ENCODE peak calls at places on chromosomes 4 and X, in five cellular contexts. One of them, this sample, is unnamed.

GRCh38 chr4:101345271-101345595 is 2.1 kb downstream of the PPP3CA start:
- DNase-seq in AG10803: peak
- DNase-seq in mammary epithelial cell: no peak
- DNase-seq in HT1080: no peak
- DNase-seq in stimulated activated CD4-positive, alpha-beta T cell treated with anti-CD3 and anti-CD28 coated beads, Interleukin-4, amount 100 ng/mL, for 24 hours: peak
- DNase-seq in this sample: no peak

GRCh38 chr4:47525154-47525819 is 40.2 kb downstream of the ATP10D start:
- DNase-seq in HT1080: peak
- DNase-seq in mammary epithelial cell: peak
- DNase-seq in AG10803: peak
- DNase-seq in stimulated activated CD4-positive, alpha-beta T cell treated with anti-CD3 and anti-CD28 coated beads, Interleukin-4, amount 100 ng/mL, for 24 hours: no peak
- DNase-seq in this sample: no peak

GRCh38 chr4:6767341-6767724 is 15.2 kb upstream of the KIAA0232 start:
- DNase-seq in stimulated activated CD4-positive, alpha-beta T cell treated with anti-CD3 and anti-CD28 coated beads, Interleukin-4, amount 100 ng/mL, for 24 hours: no peak
- DNase-seq in HT1080: no peak
- DNase-seq in mammary epithelial cell: peak
- DNase-seq in AG10803: no peak
- DNase-seq in this sample: no peak

GRCh38 chrX:49308604-49309269 is 5.3 kb downstream of the GAGE10 start:
- DNase-seq in mammary epithelial cell: peak
- DNase-seq in AG10803: peak
- DNase-seq in HT1080: no peak
- DNase-seq in stimulated activated CD4-positive, alpha-beta T cell treated with anti-CD3 and anti-CD28 coated beads, Interleukin-4, amount 100 ng/mL, for 24 hours: peak
- DNase-seq in this sample: no peak

GRCh38 chr4:143186202-143186601 is 1.5 kb downstream of the USP38 start:
- DNase-seq in HT1080: no peak
- DNase-seq in AG10803: peak
- DNase-seq in stimulated activated CD4-positive, alpha-beta T cell treated with anti-CD3 and anti-CD28 coated beads, Interleukin-4, amount 100 ng/mL, for 24 hours: no peak
- DNase-seq in mammary epithelial cell: peak
- DNase-seq in this sample: no peak

GRCh38 chr4:121316091-121316490 is 64.7 kb downstream of the QRFPR start:
- DNase-seq in mammary epithelial cell: no peak
- DNase-seq in HT1080: no peak
- DNase-seq in stimulated activated CD4-positive, alpha-beta T cell treated with anti-CD3 and anti-CD28 coated beads, Interleukin-4, amount 100 ng/mL, for 24 hours: no peak
- DNase-seq in AG10803: no peak
- DNase-seq in this sample: no peak

GRCh38 chrX:47831788-47832187 is 4.9 kb upstream of the ZNF81 start:
- DNase-seq in mammary epithelial cell: peak
- DNase-seq in stimulated activated CD4-positive, alpha-beta T cell treated with anti-CD3 and anti-CD28 coated beads, Interleukin-4, amount 100 ng/mL, for 24 hours: peak
- DNase-seq in HT1080: peak
- DNase-seq in AG10803: peak
- DNase-seq in this sample: peak

GRCh38 chr4:71333960-71334951 is 4.6 kb upstream of the SLC4A4 start:
- DNase-seq in stimulated activated CD4-positive, alpha-beta T cell treated with anti-CD3 and anti-CD28 coated beads, Interleukin-4, amount 100 ng/mL, for 24 hours: no peak
- DNase-seq in AG10803: peak
- DNase-seq in HT1080: peak
- DNase-seq in mammary epithelial cell: peak
- DNase-seq in this sample: no peak

GRCh38 chr4:24792552-24792951 is 2.8 kb upstream of the SOD3 start:
- DNase-seq in stimulated activated CD4-positive, alpha-beta T cell treated with anti-CD3 and anti-CD28 coated beads, Interleukin-4, amount 100 ng/mL, for 24 hours: no peak
- DNase-seq in HT1080: no peak
- DNase-seq in mammary epithelial cell: no peak
- DNase-seq in AG10803: no peak
- DNase-seq in this sample: no peak

GRCh38 chr4:152307669-152308068 is 228.2 kb downstream of the FBXW7 start:
- DNase-seq in mammary epithelial cell: no peak
- DNase-seq in stimulated activated CD4-positive, alpha-beta T cell treated with anti-CD3 and anti-CD28 coated beads, Interleukin-4, amount 100 ng/mL, for 24 hours: no peak
- DNase-seq in HT1080: no peak
- DNase-seq in AG10803: no peak
- DNase-seq in this sample: no peak

GRCh38 chrX:132071260-132071659 is 48.2 kb downstream of the STK26 start:
- DNase-seq in stimulated activated CD4-positive, alpha-beta T cell treated with anti-CD3 and anti-CD28 coated beads, Interleukin-4, amount 100 ng/mL, for 24 hours: no peak
- DNase-seq in AG10803: peak
- DNase-seq in HT1080: no peak
- DNase-seq in mammary epithelial cell: peak
- DNase-seq in this sample: no peak

GRCh38 chr4:145660064-145660463 is 19.9 kb upstream of the C4orf51 start:
- DNase-seq in AG10803: no peak
- DNase-seq in stimulated activated CD4-positive, alpha-beta T cell treated with anti-CD3 and anti-CD28 coated beads, Interleukin-4, amount 100 ng/mL, for 24 hours: no peak
- DNase-seq in HT1080: no peak
- DNase-seq in mammary epithelial cell: no peak
- DNase-seq in this sample: no peak

GRCh38 chr4:122665148-122665547 is 44.3 kb upstream of the IL21 start:
- DNase-seq in stimulated activated CD4-positive, alpha-beta T cell treated with anti-CD3 and anti-CD28 coated beads, Interleukin-4, amount 100 ng/mL, for 24 hours: no peak
- DNase-seq in mammary epithelial cell: no peak
- DNase-seq in HT1080: no peak
- DNase-seq in AG10803: peak
- DNase-seq in this sample: no peak

GRCh38 chr4:40327340-40327739 is 7.8 kb upstream of the CHRNA9 start:
- DNase-seq in HT1080: no peak
- DNase-seq in AG10803: no peak
- DNase-seq in stimulated activated CD4-positive, alpha-beta T cell treated with anti-CD3 and anti-CD28 coated beads, Interleukin-4, amount 100 ng/mL, for 24 hours: no peak
- DNase-seq in mammary epithelial cell: no peak
- DNase-seq in this sample: no peak

GRCh38 chr4:88054909-88055308 is 47.5 kb downstream of the PKD2 start:
- DNase-seq in mammary epithelial cell: peak
- DNase-seq in AG10803: peak
- DNase-seq in HT1080: peak
- DNase-seq in stimulated activated CD4-positive, alpha-beta T cell treated with anti-CD3 and anti-CD28 coated beads, Interleukin-4, amount 100 ng/mL, for 24 hours: no peak
- DNase-seq in this sample: peak

GRCh38 chrX:22365460-22365859 is 92.7 kb downstream of the CBLL2 start:
- DNase-seq in AG10803: peak
- DNase-seq in stimulated activated CD4-positive, alpha-beta T cell treated with anti-CD3 and anti-CD28 coated beads, Interleukin-4, amount 100 ng/mL, for 24 hours: no peak
- DNase-seq in HT1080: peak
- DNase-seq in mammary epithelial cell: peak
- DNase-seq in this sample: no peak

GRCh38 chrX:40496728-40497127 is 84.0 kb upstream of the ATP6AP2 start:
- DNase-seq in AG10803: peak
- DNase-seq in mammary epithelial cell: no peak
- DNase-seq in HT1080: no peak
- DNase-seq in stimulated activated CD4-positive, alpha-beta T cell treated with anti-CD3 and anti-CD28 coated beads, Interleukin-4, amount 100 ng/mL, for 24 hours: no peak
- DNase-seq in this sample: no peak

GRCh38 chr4:44446801-44447562 is 1.6 kb downstream of the KCTD8 start:
- DNase-seq in mammary epithelial cell: no peak
- DNase-seq in HT1080: no peak
- DNase-seq in AG10803: no peak
- DNase-seq in stimulated activated CD4-positive, alpha-beta T cell treated with anti-CD3 and anti-CD28 coated beads, Interleukin-4, amount 100 ng/mL, for 24 hours: no peak
- DNase-seq in this sample: no peak

GRCh38 chr4:165328101-165328425 is 594 bp downstream of the MSMO1 start:
- DNase-seq in mammary epithelial cell: no peak
- DNase-seq in HT1080: no peak
- DNase-seq in AG10803: peak
- DNase-seq in stimulated activated CD4-positive, alpha-beta T cell treated with anti-CD3 and anti-CD28 coated beads, Interleukin-4, amount 100 ng/mL, for 24 hours: no peak
- DNase-seq in this sample: no peak

GRCh38 chr4:133969202-133969873 is 232.3 kb downstream of the PABPC4L start:
- DNase-seq in HT1080: peak
- DNase-seq in stimulated activated CD4-positive, alpha-beta T cell treated with anti-CD3 and anti-CD28 coated beads, Interleukin-4, amount 100 ng/mL, for 24 hours: no peak
- DNase-seq in mammary epithelial cell: peak
- DNase-seq in AG10803: peak
- DNase-seq in this sample: no peak

GRCh38 chr4:85086721-85087120 is 120.2 kb upstream of the WDFY3 start:
- DNase-seq in stimulated activated CD4-positive, alpha-beta T cell treated with anti-CD3 and anti-CD28 coated beads, Interleukin-4, amount 100 ng/mL, for 24 hours: no peak
- DNase-seq in AG10803: no peak
- DNase-seq in mammary epithelial cell: no peak
- DNase-seq in HT1080: no peak
- DNase-seq in this sample: no peak

GRCh38 chr4:184267206-184267608 is 49.5 kb upstream of the ENPP6 start:
- DNase-seq in AG10803: no peak
- DNase-seq in mammary epithelial cell: no peak
- DNase-seq in stimulated activated CD4-positive, alpha-beta T cell treated with anti-CD3 and anti-CD28 coated beads, Interleukin-4, amount 100 ng/mL, for 24 hours: peak
- DNase-seq in HT1080: no peak
- DNase-seq in this sample: no peak

GRCh38 chr4:88613417-88613875 is 21.2 kb downstream of the HERC3 start:
- DNase-seq in stimulated activated CD4-positive, alpha-beta T cell treated with anti-CD3 and anti-CD28 coated beads, Interleukin-4, amount 100 ng/mL, for 24 hours: peak
- DNase-seq in AG10803: no peak
- DNase-seq in HT1080: peak
- DNase-seq in mammary epithelial cell: no peak
- DNase-seq in this sample: peak

GRCh38 chrX:141760761-141761160 is 62.2 kb upstream of the SPANXD start:
- DNase-seq in AG10803: peak
- DNase-seq in stimulated activated CD4-positive, alpha-beta T cell treated with anti-CD3 and anti-CD28 coated beads, Interleukin-4, amount 100 ng/mL, for 24 hours: no peak
- DNase-seq in mammary epithelial cell: peak
- DNase-seq in HT1080: peak
- DNase-seq in this sample: no peak

GRCh38 chrX:51894697-51895336 is 1.4 kb downstream of the MAGED1 start:
- DNase-seq in AG10803: peak
- DNase-seq in mammary epithelial cell: no peak
- DNase-seq in stimulated activated CD4-positive, alpha-beta T cell treated with anti-CD3 and anti-CD28 coated beads, Interleukin-4, amount 100 ng/mL, for 24 hours: no peak
- DNase-seq in HT1080: no peak
- DNase-seq in this sample: peak

GRCh38 chrX:141989134-141989533 is 85.4 kb downstream of the MAGEC1 start:
- DNase-seq in AG10803: no peak
- DNase-seq in HT1080: no peak
- DNase-seq in mammary epithelial cell: no peak
- DNase-seq in stimulated activated CD4-positive, alpha-beta T cell treated with anti-CD3 and anti-CD28 coated beads, Interleukin-4, amount 100 ng/mL, for 24 hours: no peak
- DNase-seq in this sample: no peak

GRCh38 chr4:139300431-139301142 is 718 bp upstream of the NAA15 start:
- DNase-seq in stimulated activated CD4-positive, alpha-beta T cell treated with anti-CD3 and anti-CD28 coated beads, Interleukin-4, amount 100 ng/mL, for 24 hours: peak
- DNase-seq in HT1080: peak
- DNase-seq in mammary epithelial cell: peak
- DNase-seq in AG10803: peak
- DNase-seq in this sample: no peak